ENCODE peak calls at places on chromosomes 6 and 20, in ten cellular contexts. A, H, U, V, B, I, G, W, Z and R are unnamed samples.

GRCh38 chr20:22918286-22918983 is 116.7 kb upstream of the SSTR4 start:
- DNase-seq in A (no peak), H (peak; percentile 31), U (no peak), V (no peak), B (no peak), I (no peak), G (no peak), W (no peak), Z (no peak), R (no peak)

GRCh38 chr6:13695217-13695616 is 16.4 kb downstream of the RANBP9 start:
- DNase-seq in A (no peak), H (no peak), U (no peak), V (no peak), B (no peak), I (no peak), G (no peak), W (no peak), Z (no peak), R (no peak)

GRCh38 chr20:20664795-20665194 is 47.6 kb downstream of the RALGAPA2 start:
- DNase-seq in A (no peak), H (peak; percentile 76), U (no peak), V (no peak), B (no peak), I (no peak), G (no peak), W (no peak), Z (no peak), R (peak; percentile 34)

GRCh38 chr6:138957484-138957883 is 30.6 kb downstream of the REPS1 start:
- DNase-seq in A (no peak), H (peak; percentile 60), U (no peak), V (no peak), B (no peak), I (no peak), G (no peak), W (no peak), Z (no peak), R (no peak)

GRCh38 chr6:18795726-18796125 is 408.6 kb downstream of the RNF144B start:
- DNase-seq in A (no peak), H (peak; percentile 36), U (no peak), V (no peak), B (no peak), I (no peak), G (no peak), W (no peak), Z (no peak), R (no peak)

GRCh38 chr6:56716229-56716628 is 73.5 kb upstream of the DST start:
- DNase-seq in A (no peak), H (no peak), U (no peak), V (no peak), B (no peak), I (no peak), G (no peak), W (no peak), Z (no peak), R (no peak)

GRCh38 chr6:154613137-154613676 is 102.7 kb upstream of the CNKSR3 start:
- DNase-seq in A (no peak), H (peak; percentile 65), U (no peak), V (no peak), B (no peak), I (no peak), G (no peak), W (no peak), Z (no peak), R (no peak)

GRCh38 chr6:165729307-165729936 is 66.4 kb upstream of the PDE10A start:
- DNase-seq in A (no peak), H (peak; percentile 5), U (no peak), V (no peak), B (no peak), I (no peak), G (no peak), W (no peak), Z (no peak), R (peak; percentile 66)

GRCh38 chr6:39243809-39244208 is 14.5 kb upstream of the KCNK5 start:
- DNase-seq in A (no peak), H (no peak), U (no peak), V (no peak), B (no peak), I (no peak), G (peak; percentile 77), W (no peak), Z (no peak), R (no peak)

GRCh38 chr20:44136579-44136978 is 50.4 kb downstream of the JPH2 start:
- DNase-seq in A (no peak), H (no peak), U (no peak), V (no peak), B (no peak), I (no peak), G (no peak), W (no peak), Z (no peak), R (no peak)

GRCh38 chr6:158160932-158161539 is 7.0 kb downstream of the SERAC1 start:
- DNase-seq in A (no peak), H (no peak), U (no peak), V (no peak), B (no peak), I (no peak), G (no peak), W (no peak), Z (no peak), R (no peak)

GRCh38 chr6:7812623-7813022 is 86.7 kb downstream of the BMP6 start:
- DNase-seq in A (no peak), H (no peak), U (no peak), V (no peak), B (no peak), I (no peak), G (no peak), W (no peak), Z (no peak), R (no peak)

GRCh38 chr6:43328528-43328927 is 19.9 kb upstream of the CRIP3 start:
- DNase-seq in A (no peak), H (no peak), U (no peak), V (no peak), B (no peak), I (no peak), G (no peak), W (no peak), Z (no peak), R (no peak)

GRCh38 chr20:7180261-7181045 is 413.0 kb downstream of the BMP2 start:
- DNase-seq in A (no peak), H (peak; percentile 29), U (no peak), V (no peak), B (no peak), I (no peak), G (no peak), W (no peak), Z (no peak), R (no peak)

GRCh38 chr6:151307501-151307900 is 67.7 kb downstream of the AKAP12 start:
- DNase-seq in A (no peak), H (no peak), U (no peak), V (no peak), B (no peak), I (no peak), G (no peak), W (no peak), Z (no peak), R (no peak)

GRCh38 chr6:116476021-116476678 is 15.0 kb downstream of the CALHM6 start:
- DNase-seq in A (no peak), H (peak; percentile 8), U (no peak), V (no peak), B (no peak), I (no peak), G (no peak), W (no peak), Z (no peak), R (peak; percentile 72)

GRCh38 chr20:3218307-3218988 is 9.2 kb downstream of the ITPA start:
- DNase-seq in A (no peak), H (peak; percentile 77), U (peak; percentile 70), V (peak; percentile 72), B (peak; percentile 87), I (peak; percentile 72), G (no peak), W (peak; percentile 48), Z (peak; percentile 55), R (peak; percentile 87)

GRCh38 chr6:109793793-109794192 is 102.7 kb downstream of the FIG4 start:
- DNase-seq in A (no peak), H (peak; percentile 49), U (no peak), V (no peak), B (no peak), I (no peak), G (no peak), W (no peak), Z (no peak), R (no peak)

GRCh38 chr6:90184334-90185298 is 112.0 kb downstream of the BACH2 start:
- DNase-seq in A (no peak), H (no peak), U (no peak), V (no peak), B (no peak), I (no peak), G (no peak), W (no peak), Z (no peak), R (no peak)

GRCh38 chr20:53040678-53041674 is 68.8 kb downstream of the TSHZ2 start:
- DNase-seq in A (no peak), H (peak; percentile 97), U (no peak), V (no peak), B (no peak), I (no peak), G (no peak), W (no peak), Z (no peak), R (no peak)

GRCh38 chr20:38065764-38066375 is 32.3 kb downstream of the RPRD1B start:
- DNase-seq in A (no peak), H (no peak), U (no peak), V (no peak), B (no peak), I (no peak), G (no peak), W (no peak), Z (no peak), R (no peak)

GRCh38 chr6:2558098-2558770 is 192.5 kb downstream of the MYLK4 start:
- DNase-seq in A (no peak), H (no peak), U (no peak), V (no peak), B (no peak), I (no peak), G (no peak), W (no peak), Z (no peak), R (no peak)

GRCh38 chr6:31538805-31539400 is 2.9 kb downstream of the DDX39B start:
- DNase-seq in A (no peak), H (peak; percentile 78), U (no peak), V (no peak), B (peak; percentile 24), I (no peak), G (no peak), W (no peak), Z (no peak), R (no peak)

GRCh38 chr6:292506-293184 is 358 bp downstream of the DUSP22 start:
- DNase-seq in A (no peak), H (no peak), U (peak; percentile 59), V (peak; percentile 55), B (peak; percentile 84), I (peak; percentile 45), G (peak; percentile 83), W (peak; percentile 79), Z (peak; percentile 71), R (peak; percentile 88)

GRCh38 chr6:6176829-6177228 is 143.6 kb downstream of the F13A1 start:
- DNase-seq in A (no peak), H (no peak), U (no peak), V (no peak), B (no peak), I (no peak), G (no peak), W (no peak), Z (no peak), R (no peak)

GRCh38 chr6:32883789-32884188 is 29.8 kb downstream of the PSMB9 start:
- DNase-seq in A (no peak), H (peak; percentile 8), U (no peak), V (no peak), B (no peak), I (no peak), G (no peak), W (no peak), Z (no peak), R (no peak)

GRCh38 chr6:33808781-33809180 is 5.0 kb upstream of the MLN start:
- DNase-seq in A (no peak), H (peak; percentile 82), U (no peak), V (no peak), B (no peak), I (no peak), G (no peak), W (no peak), Z (no peak), R (no peak)

GRCh38 chr6:1795923-1796322 is 186.2 kb downstream of the FOXC1 start:
- DNase-seq in A (no peak), H (no peak), U (no peak), V (no peak), B (no peak), I (no peak), G (no peak), W (no peak), Z (no peak), R (no peak)